ENCODE peak calls at places on chromosomes 12 and 14, in nine cellular contexts. J is SHP77; N is cardiac fibroblast; M is T-helper 2 cell; X is DND-41; H is stimulated activated CD8-positive, alpha-beta memory T cell treated with anti-CD3 and anti-CD28 coated beads, Interleukin-4, amount 100 ng/mL, for 1 hour; I is RWPE1; G is NCI-H774; O is foreskin fibroblast. Q is an unnamed sample.

GRCh38 chr12:84661732-84662326 is 250.8 kb downstream of the SLC6A15 start:
- DNase-seq in J (no peak), H (no peak), N (peak), X (no peak), O (peak), G (no peak), I (no peak), M (no peak), Q (peak)

GRCh38 chr12:110258466-110258865 is 22.6 kb upstream of the ATP2A2 start:
- DNase-seq in X (no peak), M (no peak), H (no peak), N (no peak), I (no peak), O (no peak), J (no peak), G (no peak), Q (no peak)

GRCh38 chr12:89721291-89721987 is 12.8 kb upstream of the ATP2B1 start:
- DNase-seq in X (no peak), O (no peak), J (no peak), I (no peak), M (no peak), N (no peak), H (no peak), G (no peak), Q (no peak)

GRCh38 chr14:105852378-105853088 is 326.1 kb downstream of the TMEM121 start:
- DNase-seq in O (no peak), J (no peak), H (no peak), G (no peak), N (no peak), M (no peak), I (no peak), X (peak), Q (no peak)

GRCh38 chr12:80494836-80495235 is 50.8 kb downstream of the PTPRQ start:
- DNase-seq in J (no peak), N (no peak), O (no peak), I (no peak), M (no peak), H (no peak), G (no peak), X (no peak), Q (no peak)

GRCh38 chr14:59882957-59883356 is 12.4 kb upstream of the RTN1 start:
- DNase-seq in N (no peak), H (no peak), J (no peak), X (no peak), I (no peak), M (no peak), G (no peak), O (no peak), Q (no peak)

GRCh38 chr14:50381008-50381407 is 15.7 kb downstream of the CDKL1 start:
- DNase-seq in O (no peak), N (no peak), H (no peak), J (no peak), M (no peak), G (no peak), X (no peak), I (no peak), Q (no peak)

GRCh38 chr14:102096569-102097188 is 9.8 kb upstream of the HSP90AA1 start:
- DNase-seq in H (peak), I (peak), O (peak), J (peak), M (peak), N (peak), G (peak), X (peak), Q (peak)

GRCh38 chr12:79775355-79776073 is 84.8 kb upstream of the PAWR start:
- DNase-seq in X (no peak), N (no peak), M (no peak), O (no peak), H (no peak), J (no peak), I (no peak), G (no peak), Q (no peak)

GRCh38 chr12:2752676-2753371 is 41.9 kb upstream of the FKBP4 start:
- DNase-seq in G (no peak), X (peak), I (peak), H (peak), O (peak), J (no peak), N (peak), M (peak), Q (peak)

GRCh38 chr14:102591372-102591943 is 991 bp upstream of the RCOR1 start:
- DNase-seq in X (peak), I (no peak), H (peak), M (no peak), O (no peak), N (peak), J (no peak), G (no peak), Q (no peak)

GRCh38 chr12:11658796-11659195 is 9.3 kb downstream of the ETV6 start:
- DNase-seq in G (no peak), J (no peak), M (no peak), I (no peak), O (peak), N (peak), X (no peak), H (no peak), Q (peak)

GRCh38 chr14:73789996-73790581 is 61.5 kb upstream of the PTGR2 start:
- DNase-seq in N (peak), I (peak), M (no peak), H (no peak), G (no peak), O (peak), X (no peak), J (peak), Q (peak)

GRCh38 chr12:105698047-105698446 is 367.6 kb downstream of the C12orf75 start:
- DNase-seq in J (no peak), X (peak), G (no peak), I (no peak), N (peak), O (no peak), H (no peak), M (no peak), Q (no peak)